ENCODE peak calls at places on chromosomes 3 and 15, in seven cellular contexts. J is NCI-H1092 treated with DMSO at 0.1 percent for 48 hours, U is T-cell, F is pulmonary artery endothelial cell, D is ovary, Y is activated T-cell treated with anti-CD3 and anti-CD28 coated beads for 1 hour, L is iris pigment epithelial cell. C is an unnamed sample.

GRCh38 chr15:26628879-26629529 is 143.9 kb downstream of the GABRB3 start:
- DNase-seq in J (no peak), U (no peak), F (no peak), D (peak; percentile 70), Y (no peak), L (no peak), C (no peak)

GRCh38 chr15:63531586-63531985 is 27.2 kb downstream of the USP3 start:
- DNase-seq in J (no peak), U (no peak), F (no peak), D (no peak), Y (no peak), L (no peak), C (no peak)

GRCh38 chr15:45457641-45458539 is 64.7 kb downstream of the SLC30A4 start:
- DNase-seq in J (peak; percentile 83), U (peak; percentile 50), F (no peak), D (peak; percentile 57), Y (peak; percentile 66), L (peak; percentile 59), C (peak; percentile 44)

GRCh38 chr15:47294765-47295259 is 422.5 kb upstream of the SEMA6D start:
- DNase-seq in J (no peak), U (no peak), F (no peak), D (no peak), Y (no peak), L (peak; percentile 28), C (no peak)

GRCh38 chr15:68999091-68999490 is 15.4 kb upstream of the NOX5 start:
- DNase-seq in J (no peak), U (no peak), F (no peak), D (no peak), Y (no peak), L (no peak), C (no peak)

GRCh38 chr3:50580683-50581458 is 11.5 kb downstream of the HEMK1 start:
- DNase-seq in J (no peak), U (no peak), F (no peak), D (no peak), Y (no peak), L (no peak), C (no peak)

GRCh38 chr3:114606336-114606735 is 312.5 kb downstream of the TIGIT start:
- DNase-seq in J (no peak), U (no peak), F (peak; percentile 33), D (no peak), Y (no peak), L (no peak), C (no peak)

GRCh38 chr15:67036775-67037555 is 28.4 kb upstream of the SMAD3 start:
- DNase-seq in J (no peak), U (no peak), F (no peak), D (no peak), Y (no peak), L (no peak), C (no peak)

GRCh38 chr3:126954141-126954845 is 28.6 kb upstream of the PLXNA1 start:
- DNase-seq in J (no peak), U (no peak), F (no peak), D (no peak), Y (no peak), L (no peak), C (no peak)

GRCh38 chr3:7567160-7567559 is 706.2 kb downstream of the GRM7 start:
- DNase-seq in J (no peak), U (no peak), F (no peak), D (no peak), Y (no peak), L (no peak), C (no peak)

GRCh38 chr3:99625643-99626414 is 12.6 kb upstream of the COL8A1 start:
- DNase-seq in J (no peak), U (no peak), F (no peak), D (no peak), Y (no peak), L (peak; percentile 72), C (no peak)

C was measured in activated T-helper 1 cell treated with Interleukin-2 at 50 U/mL for 16 hours.